ENCODE peak calls at places on chromosomes 5 and 9, in four cellular contexts. One of them, this sample, is unnamed.

GRCh38 chr5:83834306-83834705 is 113.7 kb upstream of the HAPLN1 start:
- DNase-seq in SK-N-SH: no peak
- DNase-seq in HepG2: no peak
- DNase-seq in GM12878: no peak
- DNase-seq in this sample: no peak

GRCh38 chr5:171835066-171835465 is 49.4 kb downstream of the SMIM23 start:
- DNase-seq in SK-N-SH: no peak
- DNase-seq in HepG2: no peak
- DNase-seq in GM12878: no peak
- DNase-seq in this sample: no peak

GRCh38 chr9:68507098-68507795 is 33.4 kb downstream of the TMEM252 start:
- DNase-seq in SK-N-SH: peak
- DNase-seq in HepG2: no peak
- DNase-seq in GM12878: no peak
- DNase-seq in this sample: peak

GRCh38 chr5:10348258-10348657 is 5.2 kb upstream of the MARCHF6 start:
- DNase-seq in SK-N-SH: no peak
- DNase-seq in HepG2: no peak
- DNase-seq in GM12878: no peak
- DNase-seq in this sample: no peak

GRCh38 chr5:171863928-171864327 is 78.3 kb downstream of the SMIM23 start:
- DNase-seq in SK-N-SH: no peak
- DNase-seq in HepG2: no peak
- DNase-seq in GM12878: no peak
- DNase-seq in this sample: no peak

GRCh38 chr9:94199776-94200175 is 59.3 kb upstream of the ZNF169 start:
- DNase-seq in SK-N-SH: no peak
- DNase-seq in HepG2: no peak
- DNase-seq in GM12878: no peak
- DNase-seq in this sample: no peak

GRCh38 chr5:57249251-57249874 is 75.5 kb downstream of the GPBP1 start:
- DNase-seq in SK-N-SH: no peak
- DNase-seq in HepG2: no peak
- DNase-seq in GM12878: no peak
- DNase-seq in this sample: no peak

GRCh38 chr5:146474040-146474439 is 26.9 kb downstream of the TCERG1 start:
- DNase-seq in SK-N-SH: no peak
- DNase-seq in HepG2: no peak
- DNase-seq in GM12878: no peak
- DNase-seq in this sample: no peak

GRCh38 chr5:114857951-114858401 is 311.7 kb downstream of the TRIM36 start:
- DNase-seq in SK-N-SH: no peak
- DNase-seq in HepG2: no peak
- DNase-seq in GM12878: no peak
- DNase-seq in this sample: no peak

GRCh38 chr9:104795857-104796256 is 31.9 kb downstream of the NIPSNAP3B start:
- DNase-seq in SK-N-SH: no peak
- DNase-seq in HepG2: no peak
- DNase-seq in GM12878: no peak
- DNase-seq in this sample: no peak

GRCh38 chr9:614421-614820 is 227.1 kb upstream of the DMRT1 start:
- DNase-seq in SK-N-SH: no peak
- DNase-seq in HepG2: peak
- DNase-seq in GM12878: no peak
- DNase-seq in this sample: no peak

GRCh38 chr9:116389546-116390305 is 236.1 kb downstream of the PAPPA start:
- DNase-seq in SK-N-SH: no peak
- DNase-seq in HepG2: no peak
- DNase-seq in GM12878: no peak
- DNase-seq in this sample: no peak

GRCh38 chr9:99905833-99906402 is 536 bp upstream of the STX17 start:
- DNase-seq in SK-N-SH: peak
- DNase-seq in HepG2: no peak
- DNase-seq in GM12878: no peak
- DNase-seq in this sample: no peak

GRCh38 chr5:471750-472058 is 28.7 kb downstream of the EXOC3 start:
- DNase-seq in SK-N-SH: no peak
- DNase-seq in HepG2: no peak
- DNase-seq in GM12878: no peak
- DNase-seq in this sample: no peak

GRCh38 chr9:6703898-6704639 is 53.7 kb upstream of the KDM4C start:
- DNase-seq in SK-N-SH: peak
- DNase-seq in HepG2: peak
- DNase-seq in GM12878: no peak
- DNase-seq in this sample: peak

DNA sequence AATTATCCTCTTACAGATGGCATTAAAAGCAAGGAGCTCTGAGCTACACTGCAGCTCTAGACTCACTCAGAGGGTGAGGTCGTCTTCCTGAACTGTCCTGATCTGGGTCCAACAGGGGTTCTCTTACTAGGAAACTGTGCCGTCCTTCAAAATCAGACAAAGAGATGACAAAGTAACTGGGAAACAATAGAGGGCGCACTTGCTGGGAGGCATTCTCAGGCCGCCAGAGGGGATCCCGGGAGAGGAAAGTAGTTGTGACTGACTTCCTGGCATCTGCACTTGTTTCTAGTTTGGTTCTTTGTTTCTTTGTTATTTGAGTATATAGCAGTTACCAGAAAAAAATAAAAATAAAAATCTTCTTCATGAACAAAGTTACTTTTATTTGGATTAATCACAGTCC is 142.9 kb upstream of the MSX2 start:
- DNase-seq in SK-N-SH: peak
- DNase-seq in HepG2: peak
- DNase-seq in GM12878: no peak
- DNase-seq in this sample: peak
- TF ChIP-seq EP300 in SK-N-SH: no peak
- TF ChIP-seq EP300 in HepG2: no peak
- TF ChIP-seq EP300 in GM12878: no peak
- TF ChIP-seq EP300 in this sample: no peak

DNA sequence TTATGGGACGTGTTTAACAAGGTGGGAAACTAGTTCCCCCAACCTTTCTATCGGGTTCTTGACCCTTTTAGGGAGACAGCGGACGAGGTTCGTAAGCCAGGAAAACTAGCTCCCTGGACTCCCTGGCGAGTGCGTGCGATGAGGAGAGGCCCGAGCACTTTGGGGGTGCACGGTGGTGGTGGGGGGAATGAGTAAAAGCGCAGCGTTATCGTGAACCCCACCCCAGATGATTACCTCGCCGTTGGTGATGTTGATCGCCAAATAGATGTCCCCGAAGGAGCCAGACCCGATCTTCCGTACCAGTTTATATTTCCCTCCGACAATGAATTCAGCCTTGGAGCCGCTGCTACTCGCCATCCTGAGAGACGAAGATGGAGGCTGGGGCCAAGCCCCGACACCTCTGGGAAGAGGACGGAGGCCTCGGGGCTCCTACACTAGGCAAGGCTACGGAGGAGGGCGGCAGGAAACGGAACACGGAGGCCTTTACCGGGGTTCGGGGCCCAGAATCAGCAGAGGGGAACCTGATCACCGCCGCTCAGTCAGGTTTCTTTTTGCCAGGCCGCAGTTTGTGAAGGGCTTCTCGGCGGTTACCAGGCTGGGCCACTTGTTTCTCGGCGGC is 522 bp downstream of the CSNK1A1 start:
- DNase-seq in SK-N-SH: peak
- DNase-seq in HepG2: no peak
- DNase-seq in GM12878: no peak
- DNase-seq in this sample: no peak
- TF ChIP-seq PBX3 in SK-N-SH: no peak
- TF ChIP-seq PBX3 in HepG2: no peak
- TF ChIP-seq PBX3 in GM12878: no peak
- TF ChIP-seq PBX3 in this sample: no peak

GRCh38 chr5:42360641-42361320 is 62.5 kb upstream of the GHR start:
- DNase-seq in SK-N-SH: no peak
- DNase-seq in HepG2: no peak
- DNase-seq in GM12878: no peak
- DNase-seq in this sample: no peak
- TF ChIP-seq EP300 in SK-N-SH: no peak
- TF ChIP-seq EP300 in HepG2: no peak
- TF ChIP-seq EP300 in GM12878: no peak
- TF ChIP-seq EP300 in this sample: no peak

GRCh38 chr9:85038824-85039540 is 369.5 kb downstream of the NTRK2 start:
- DNase-seq in SK-N-SH: no peak
- DNase-seq in HepG2: no peak
- DNase-seq in GM12878: no peak
- DNase-seq in this sample: no peak
- TF ChIP-seq PBX3 in SK-N-SH: no peak
- TF ChIP-seq PBX3 in HepG2: no peak
- TF ChIP-seq PBX3 in GM12878: no peak
- TF ChIP-seq PBX3 in this sample: no peak

GRCh38 chr5:87079219-87079618 is 188.5 kb upstream of the RASA1 start:
- DNase-seq in SK-N-SH: no peak
- DNase-seq in HepG2: no peak
- DNase-seq in GM12878: no peak
- DNase-seq in this sample: no peak
- TF ChIP-seq EP300 in SK-N-SH: no peak
- TF ChIP-seq EP300 in HepG2: no peak
- TF ChIP-seq EP300 in GM12878: no peak
- TF ChIP-seq EP300 in this sample: no peak

GRCh38 chr9:126844085-126844484 is 16.4 kb upstream of the ZBTB34 start:
- DNase-seq in SK-N-SH: no peak
- DNase-seq in HepG2: no peak
- DNase-seq in GM12878: no peak
- DNase-seq in this sample: no peak
- TF ChIP-seq PBX3 in SK-N-SH: peak
- TF ChIP-seq PBX3 in HepG2: no peak
- TF ChIP-seq PBX3 in GM12878: no peak
- TF ChIP-seq PBX3 in this sample: no peak

DNA sequence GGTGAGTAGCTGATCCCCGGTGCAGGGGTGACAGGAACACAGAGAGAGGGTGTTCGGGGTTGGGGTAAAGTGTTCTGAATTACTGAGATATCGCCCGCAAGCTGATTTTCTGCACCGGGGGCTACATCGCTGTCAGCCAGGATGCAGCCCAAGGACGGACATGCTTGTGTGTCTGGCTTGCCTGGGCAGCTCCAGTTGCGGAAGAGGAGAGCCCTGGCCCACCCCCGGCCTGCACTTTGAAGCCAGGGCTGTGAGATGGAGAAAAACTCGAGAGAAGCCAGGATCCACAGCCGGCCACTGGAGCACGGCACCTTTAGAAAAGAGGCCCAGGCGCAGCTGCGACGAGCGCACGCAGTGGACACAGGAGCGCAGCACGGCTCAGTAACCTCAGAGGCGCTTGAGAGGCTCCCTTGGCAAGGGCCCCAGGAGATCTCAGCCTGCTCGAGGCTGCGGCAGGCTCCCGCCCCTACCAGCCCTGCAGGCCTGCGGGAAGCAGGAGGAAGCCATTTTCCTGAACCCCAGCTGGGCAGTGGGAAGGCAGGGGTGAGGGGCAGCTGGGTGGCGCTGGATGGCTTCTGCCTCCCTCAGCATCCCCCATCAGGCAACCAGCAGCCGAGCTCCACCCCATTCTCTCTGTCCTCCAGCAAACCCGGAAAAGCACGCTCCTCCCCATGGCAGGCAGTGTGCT is 59.2 kb downstream of the C9orf50 start:
- DNase-seq in SK-N-SH: no peak
- DNase-seq in HepG2: no peak
- DNase-seq in GM12878: no peak
- DNase-seq in this sample: no peak
- TF ChIP-seq EP300 in SK-N-SH: no peak
- TF ChIP-seq EP300 in HepG2: no peak
- TF ChIP-seq EP300 in GM12878: no peak
- TF ChIP-seq EP300 in this sample: no peak

This sample was measured in A549.